ENCODE peak calls at places on chromosomes 7 and 10, in eight cellular contexts. V is activated T-cell treated with anti-CD3 and anti-CD28 coated beads for 1 hour, S is substantia nigra, R is ACHN, U is MM.1S, J is mucosa of gallbladder, W is iris pigment epithelial cell, Y is AG09309. A is an unnamed sample.

GRCh38 chr7:8197994-8198698 is 63.8 kb downstream of the ICA1 start:
- DNase-seq in W (no peak), Y (no peak), J (no peak), S (no peak), R (no peak), V (no peak), U (peak), A (no peak)

GRCh38 chr10:84829121-84829520 is 500.7 kb downstream of the CCSER2 start:
- DNase-seq in V (no peak), Y (no peak), J (no peak), R (no peak), S (no peak), W (no peak), U (no peak), A (no peak)

GRCh38 chr7:121406461-121406860 is 10.4 kb upstream of the FAM3C start:
- DNase-seq in S (no peak), J (no peak), U (no peak), Y (no peak), V (no peak), R (no peak), W (no peak), A (no peak)

GRCh38 chr7:861222-861621 is 15.1 kb upstream of the GET4 start:
- DNase-seq in Y (no peak), S (no peak), V (no peak), W (no peak), R (no peak), J (peak), U (no peak), A (no peak)

GRCh38 chr7:35526645-35527044 is 168.3 kb downstream of the HERPUD2 start:
- DNase-seq in J (no peak), U (no peak), Y (no peak), R (no peak), W (no peak), V (no peak), S (no peak), A (no peak)

GRCh38 chr7:149471289-149471953 is 10.6 kb upstream of the ZNF777 start:
- DNase-seq in U (no peak), S (no peak), Y (no peak), J (peak), W (no peak), V (no peak), R (no peak), A (no peak)

GRCh38 chr7:105685099-105685609 is 103.9 kb upstream of the EFCAB10 start:
- DNase-seq in W (no peak), R (no peak), Y (no peak), J (no peak), U (no peak), S (no peak), V (no peak), A (no peak)

GRCh38 chr7:4642468-4643203 is 39.5 kb upstream of the FOXK1 start:
- DNase-seq in V (no peak), W (no peak), Y (no peak), U (no peak), S (no peak), J (no peak), R (no peak), A (no peak)

GRCh38 chr10:78224602-78225001 is 190.9 kb downstream of the RPS24 start:
- DNase-seq in V (no peak), R (no peak), S (no peak), Y (no peak), U (no peak), W (peak), J (no peak), A (no peak)

GRCh38 chr10:119412831-119413737 is 129.4 kb downstream of the RGS10 start:
- DNase-seq in J (no peak), W (peak), V (no peak), U (no peak), R (no peak), S (no peak), Y (no peak), A (no peak)

GRCh38 chr10:120732643-120733313 is 118.4 kb upstream of the WDR11 start:
- DNase-seq in U (no peak), R (no peak), Y (no peak), V (no peak), S (no peak), J (no peak), W (no peak), A (no peak)

GRCh38 chr7:71835056-71835455 is 577.1 kb downstream of the CALN1 start:
- DNase-seq in R (no peak), V (no peak), S (no peak), J (no peak), U (no peak), W (no peak), Y (no peak), A (no peak)

A was measured in epithelial cell of proximal tubule.